ENCODE peak calls at places on chromosome 12, in four cellular contexts. R, H, Z and J are unnamed samples.

GRCh38 chr12:109721276-109721675 is 7.7 kb downstream of the FAM222A start:
- DNase-seq in R (no peak), H (no peak), Z (no peak), J (no peak)

GRCh38 chr12:71057330-71057729 is 100.5 kb downstream of the TSPAN8 start:
- DNase-seq in R (no peak), H (no peak), Z (no peak), J (no peak)

GRCh38 chr12:50786498-50787231 is 22.8 kb downstream of the ATF1 start:
- DNase-seq in R (peak; percentile 94), H (no peak), Z (no peak), J (peak; percentile 90)

GRCh38 chr12:57430117-57430930 is 519 bp downstream of the R3HDM2 start:
- DNase-seq in R (no peak), H (peak; percentile 47), Z (no peak), J (no peak)

GRCh38 chr12:97940629-97941028 is 478.0 kb downstream of the RMST start:
- DNase-seq in R (no peak), H (no peak), Z (no peak), J (peak; percentile 16)

GRCh38 chr12:95192271-95192670 is 25.0 kb downstream of the FGD6 start:
- DNase-seq in R (no peak), H (no peak), Z (no peak), J (no peak)

GRCh38 chr12:56220611-56221232 is 1.0 kb downstream of the RNF41 start:
- DNase-seq in R (no peak), H (no peak), Z (no peak), J (peak; percentile 72)

GRCh38 chr12:56521590-56522371 is at the start of gene RBMS2:
- DNase-seq in R (peak; percentile 89), H (peak; percentile 66), Z (peak; percentile 91), J (peak; percentile 89)

GRCh38 chr12:106358410-106359241 is 1.1 kb downstream of the POLR3B start:
- DNase-seq in R (no peak), H (no peak), Z (no peak), J (no peak)

GRCh38 chr12:73678335-73678734 is 859.3 kb upstream of the ATXN7L3B start:
- DNase-seq in R (no peak), H (no peak), Z (no peak), J (no peak)

GRCh38 chr12:9039397-9039977 is 50.1 kb downstream of the KLRG1 start:
- DNase-seq in R (peak; percentile 18), H (no peak), Z (no peak), J (peak; percentile 20)

GRCh38 chr12:95198914-95199313 is 18.4 kb downstream of the FGD6 start:
- DNase-seq in R (no peak), H (no peak), Z (no peak), J (no peak)

GRCh38 chr12:18970603-18971002 is 158.9 kb upstream of the PLEKHA5 start:
- DNase-seq in R (no peak), H (no peak), Z (no peak), J (no peak)

GRCh38 chr12:49322367-49322707 is 718 bp upstream of the TROAP start:
- DNase-seq in R (no peak), H (no peak), Z (no peak), J (no peak)

GRCh38 chr12:95997911-95998510 is 1.9 kb upstream of the HAL start:
- DNase-seq in R (no peak), H (no peak), Z (no peak), J (no peak)

GRCh38 chr12:155646-156045 is 58.3 kb downstream of the SLC6A12 start:
- DNase-seq in R (no peak), H (no peak), Z (no peak), J (no peak)

GRCh38 chr12:84397279-84397678 is 515.3 kb downstream of the SLC6A15 start:
- DNase-seq in R (no peak), H (no peak), Z (no peak), J (peak; percentile 19)

GRCh38 chr12:52191841-52192791 is at the start of gene KRT80:
- DNase-seq in R (peak; percentile 97), H (no peak), Z (peak; percentile 93), J (peak; percentile 99)

GRCh38 chr12:79344855-79345840 is 345.6 kb downstream of the PAWR start:
- DNase-seq in R (peak; percentile 58), H (no peak), Z (no peak), J (peak; percentile 46)
- TF ChIP-seq CTCF in R (peak; percentile 81), H (no peak), Z (no peak), J (peak; percentile 61)

DNA sequence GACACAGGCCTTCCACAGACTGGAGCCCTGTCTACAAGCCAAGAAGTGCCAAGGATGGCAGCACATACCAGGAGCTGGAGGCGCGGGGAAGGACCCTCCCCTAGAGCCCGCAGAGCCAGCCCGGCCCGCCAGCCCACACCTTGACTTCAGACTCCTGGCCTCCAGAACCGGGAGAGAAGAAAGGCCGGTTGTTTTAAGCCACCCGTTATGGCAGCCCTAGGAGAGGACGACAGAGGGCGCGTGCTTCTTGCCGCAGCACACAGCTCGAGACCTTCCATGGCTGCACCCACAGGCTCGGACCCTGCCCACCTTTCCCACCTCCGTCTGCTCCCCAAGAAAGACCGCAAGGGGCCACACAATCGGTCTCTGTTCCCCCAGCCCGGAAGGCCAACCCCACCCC is 53.7 kb downstream of the RNF34 start:
- DNase-seq in R (no peak), H (no peak), Z (no peak), J (no peak)
- TF ChIP-seq CTCF in R (no peak), H (no peak), Z (no peak), J (no peak)

GRCh38 chr12:2652011-2652400 is 142.8 kb upstream of the FKBP4 start:
- DNase-seq in R (no peak), H (no peak), Z (no peak), J (no peak)

GRCh38 chr12:2651061-2651965 is 143.5 kb upstream of the FKBP4 start:
- DNase-seq in R (no peak), H (no peak), Z (no peak), J (no peak)

GRCh38 chr12:2654311-2654710 is 140.5 kb upstream of the FKBP4 start:
- DNase-seq in R (no peak), H (no peak), Z (no peak), J (no peak)

GRCh38 chr12:2653461-2653965 is 141.3 kb upstream of the FKBP4 start:
- DNase-seq in R (no peak), H (no peak), Z (no peak), J (no peak)

DNA sequence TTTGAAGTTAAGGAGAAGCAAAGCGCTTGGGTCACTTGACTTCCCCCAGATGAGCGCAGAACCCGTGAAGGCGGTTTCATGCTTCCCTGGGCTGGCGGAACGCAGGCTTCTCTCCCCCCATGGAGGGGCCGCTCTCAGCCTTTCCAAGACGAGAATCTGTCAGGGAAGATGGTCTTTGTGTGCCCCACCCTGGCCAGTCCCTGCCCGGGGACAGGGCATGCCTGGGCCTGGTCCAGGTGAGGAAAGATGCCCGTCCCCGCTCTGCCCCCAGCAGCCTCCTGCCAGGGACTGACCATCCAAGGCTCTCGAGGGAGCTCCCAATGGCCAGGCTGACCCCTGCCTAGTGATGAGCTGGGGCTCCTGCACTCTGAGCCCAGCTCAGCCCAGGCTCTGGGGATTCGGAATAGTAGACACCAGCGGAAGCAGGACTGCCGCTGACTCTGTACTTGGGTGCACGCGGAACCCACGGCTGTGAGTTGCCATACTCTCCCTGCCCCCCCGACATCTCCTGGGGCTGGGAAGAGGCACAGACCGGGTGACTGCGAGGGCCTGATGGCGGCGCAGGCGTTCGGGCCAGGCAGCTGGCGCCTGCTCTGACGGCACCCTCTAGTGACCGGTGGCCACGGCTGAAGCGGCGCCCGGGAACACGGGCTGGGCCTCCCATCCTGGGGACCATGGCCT is 142.2 kb upstream of the FKBP4 start:
- DNase-seq in R (no peak), H (no peak), Z (no peak), J (no peak)
- TF ChIP-seq CTCF in R (peak; percentile 31), H (no peak), Z (no peak), J (no peak)

DNA sequence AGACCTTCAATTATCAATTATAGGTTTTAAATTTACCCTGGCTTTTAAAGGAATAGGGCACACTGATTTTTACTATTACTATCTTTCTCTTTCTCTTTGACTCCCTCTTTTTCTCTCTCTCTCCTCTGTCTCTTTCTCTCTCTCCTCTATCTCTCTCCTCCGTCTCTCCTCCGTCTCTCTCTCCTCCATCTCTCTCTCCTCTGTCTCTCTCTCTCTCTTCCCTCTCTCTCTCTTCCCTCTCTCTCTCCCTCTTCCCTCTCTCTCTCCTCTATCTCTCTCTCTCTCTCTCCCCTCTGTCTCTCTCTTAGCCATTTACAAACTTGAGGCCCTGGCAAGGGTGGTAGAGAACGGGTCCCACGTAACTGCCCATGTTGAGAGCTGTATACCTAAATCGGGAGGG is 62.3 kb downstream of the LRIG3 start:
- DNase-seq in R (no peak), H (no peak), Z (no peak), J (no peak)
- TF ChIP-seq CTCF in R (no peak), H (no peak), Z (no peak), J (no peak)

DNA sequence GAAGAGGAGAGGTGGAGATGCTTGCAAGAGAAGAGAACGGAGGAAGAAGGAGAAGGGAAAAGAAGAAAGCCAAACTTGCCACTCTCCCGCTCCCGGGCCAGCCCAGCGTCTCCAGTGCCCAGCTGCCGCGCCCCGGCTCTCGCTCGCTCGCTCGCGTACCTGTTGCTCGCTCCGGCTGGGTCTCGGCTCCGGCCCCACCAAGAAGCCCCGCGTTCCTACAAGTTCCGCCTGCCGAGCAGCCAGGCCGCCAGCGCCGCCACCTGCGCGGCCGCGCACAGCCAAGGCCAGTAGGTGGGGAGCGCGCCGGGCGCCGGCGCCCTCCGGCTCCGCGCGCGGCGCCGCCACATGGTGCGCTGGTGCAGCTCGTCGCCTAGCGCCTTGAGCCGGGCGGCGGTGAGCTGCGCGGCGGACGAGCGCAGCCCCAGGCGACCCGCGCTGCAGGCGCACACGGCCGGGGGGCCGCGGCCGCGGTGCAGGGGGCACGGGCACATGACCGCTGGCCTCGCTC is 370 bp downstream of the HRK start:
- DNase-seq in R (no peak), H (no peak), Z (no peak), J (peak; percentile 70)
- TF ChIP-seq CTCF in R (no peak), H (no peak), Z (no peak), J (no peak)

GRCh38 chr12:65611396-65611795 is 212.9 kb upstream of the HMGA2 start:
- DNase-seq in R (no peak), H (no peak), Z (no peak), J (no peak)

GRCh38 chr12:65607271-65607880 is 216.9 kb upstream of the HMGA2 start:
- DNase-seq in R (no peak), H (no peak), Z (no peak), J (no peak)

GRCh38 chr12:65612440-65612839 is 211.8 kb upstream of the HMGA2 start:
- DNase-seq in R (no peak), H (no peak), Z (no peak), J (no peak)

GRCh38 chr12:65608319-65608916 is 215.9 kb upstream of the HMGA2 start:
- DNase-seq in R (no peak), H (no peak), Z (no peak), J (no peak)

DNA sequence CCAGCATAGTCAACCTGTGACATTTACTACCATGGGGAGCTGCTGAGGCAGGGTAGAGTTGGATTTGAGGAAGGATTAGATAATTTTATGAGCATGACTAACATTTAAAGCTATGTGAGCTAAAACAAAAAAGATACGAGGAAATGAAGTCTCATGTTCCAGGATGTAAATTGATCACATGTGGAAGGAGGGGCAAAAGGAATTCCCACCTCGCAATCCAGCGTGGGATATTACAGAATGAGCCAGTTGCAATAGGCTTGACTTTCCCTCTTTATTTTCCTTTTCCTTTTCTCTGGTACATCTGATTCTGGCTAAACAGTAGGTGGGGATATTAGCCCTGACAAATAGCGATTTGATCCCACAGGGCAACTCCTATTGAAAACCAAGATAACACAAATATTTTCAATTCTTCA is 214.9 kb upstream of the HMGA2 start:
- DNase-seq in R (peak; percentile 48), H (no peak), Z (no peak), J (peak; percentile 97)
- TF ChIP-seq CTCF in R (no peak), H (no peak), Z (no peak), J (peak; percentile 17)

GRCh38 chr12:6730169-6730568 is 6.3 kb downstream of the COPS7A start:
- DNase-seq in R (no peak), H (no peak), Z (no peak), J (no peak)
- TF ChIP-seq CTCF in R (peak; percentile 10), H (no peak), Z (no peak), J (no peak)

GRCh38 chr12:119835068-119835467 is 42.1 kb downstream of the CIT start:
- DNase-seq in R (no peak), H (no peak), Z (no peak), J (peak; percentile 26)
- TF ChIP-seq CTCF in R (no peak), H (no peak), Z (no peak), J (peak; percentile 31)